ENCODE peak calls at places on chromosome 2, in seven cellular contexts. N is activated CD8-positive, alpha-beta memory T cell treated with anti-CD3 and anti-CD28 coated beads for 24 hours; T is HCT116; M is fibroblast of lung; E is HEK293T; H is GM03348; O is stimulated activated CD8-positive, alpha-beta memory T cell treated with anti-CD3 and anti-CD28 coated beads, Interleukin-15, amount 100 ng/mL, for 24 hours. B is an unnamed sample.

GRCh38 chr2:218019411-218020060 is 16.7 kb upstream of the TNS1 start:
- DNase-seq in N (no peak), T (no peak), M (no peak), E (no peak), H (no peak), O (no peak), B (no peak)

GRCh38 chr2:30691948-30692828 is 115.1 kb downstream of the CAPN13 start:
- DNase-seq in N (no peak), T (no peak), M (peak; percentile 50), E (no peak), H (peak; percentile 52), O (no peak), B (no peak)

GRCh38 chr2:124664363-124664762 is 639.3 kb downstream of the CNTNAP5 start:
- DNase-seq in N (no peak), T (no peak), M (no peak), E (no peak), H (no peak), O (no peak), B (no peak)

GRCh38 chr2:3434654-3435053 is 55.2 kb downstream of the TRAPPC12 start:
- DNase-seq in N (no peak), T (no peak), M (no peak), E (no peak), H (no peak), O (no peak), B (no peak)

GRCh38 chr2:45224321-45224995 is 215.2 kb upstream of the SIX2 start:
- DNase-seq in N (no peak), T (no peak), M (no peak), E (no peak), H (no peak), O (no peak), B (no peak)

GRCh38 chr2:178478102-178478441 is 328 bp downstream of the FKBP7 start:
- DNase-seq in N (no peak), T (no peak), M (peak; percentile 38), E (no peak), H (peak; percentile 25), O (no peak), B (no peak)

GRCh38 chr2:59701271-59701994 is 852.0 kb downstream of the BCL11A start:
- DNase-seq in N (no peak), T (no peak), M (no peak), E (no peak), H (no peak), O (no peak), B (no peak)

GRCh38 chr2:3160751-3161330 is 216.8 kb downstream of the EIPR1 start:
- DNase-seq in N (no peak), T (no peak), M (peak; percentile 21), E (no peak), H (no peak), O (no peak), B (no peak)

GRCh38 chr2:170566138-170566537 is 149.0 kb upstream of the SP5 start:
- DNase-seq in N (no peak), T (no peak), M (peak; percentile 28), E (no peak), H (no peak), O (no peak), B (no peak)

GRCh38 chr2:62297642-62298010 is 101.7 kb downstream of the B3GNT2 start:
- DNase-seq in N (no peak), T (no peak), M (no peak), E (no peak), H (no peak), O (no peak), B (no peak)

GRCh38 chr2:37855283-37856041 is 69.6 kb upstream of the RMDN2 start:
- DNase-seq in N (no peak), T (no peak), M (no peak), E (no peak), H (peak; percentile 35), O (no peak), B (no peak)

GRCh38 chr2:161061786-161062185 is 98.4 kb upstream of the TANK start:
- DNase-seq in N (no peak), T (no peak), M (no peak), E (no peak), H (no peak), O (no peak), B (no peak)

GRCh38 chr2:17104454-17104853 is 413.8 kb downstream of the RAD51AP2 start:
- DNase-seq in N (no peak), T (no peak), M (peak; percentile 43), E (no peak), H (peak; percentile 41), O (no peak), B (no peak)

GRCh38 chr2:102979429-102979828 is 217.6 kb downstream of the TMEM182 start:
- DNase-seq in N (no peak), T (no peak), M (no peak), E (no peak), H (no peak), O (no peak), B (no peak)

GRCh38 chr2:20186078-20186854 is 38.7 kb downstream of the SDC1 start:
- DNase-seq in N (no peak), T (no peak), M (no peak), E (no peak), H (no peak), O (no peak), B (no peak)

GRCh38 chr2:200104015-200104414 is 148.6 kb downstream of the MAIP1 start:
- DNase-seq in N (no peak), T (no peak), M (peak; percentile 48), E (no peak), H (no peak), O (no peak), B (no peak)

GRCh38 chr2:72150157-72150960 is 2.7 kb upstream of the CYP26B1 start:
- DNase-seq in N (peak; percentile 86), T (peak; percentile 63), M (peak; percentile 71), E (peak; percentile 83), H (peak; percentile 92), O (peak; percentile 35), B (peak; percentile 14)

GRCh38 chr2:138632066-138632465 is 130.5 kb downstream of the SPOPL start:
- DNase-seq in N (no peak), T (no peak), M (peak; percentile 74), E (no peak), H (peak; percentile 22), O (no peak), B (no peak)

GRCh38 chr2:97733341-97734035 is 20.1 kb downstream of the ZAP70 start:
- DNase-seq in N (no peak), T (no peak), M (no peak), E (no peak), H (no peak), O (no peak), B (no peak)

GRCh38 chr2:181517685-181518301 is 60.6 kb downstream of the ITGA4 start:
- DNase-seq in N (no peak), T (no peak), M (no peak), E (no peak), H (no peak), O (no peak), B (no peak)

GRCh38 chr2:206480161-206480560 is 36.8 kb downstream of the ADAM23 start:
- DNase-seq in N (no peak), T (no peak), M (no peak), E (peak; percentile 23), H (no peak), O (no peak), B (no peak)

GRCh38 chr2:219289537-219290361 is 10.6 kb downstream of the DNAJB2 start:
- DNase-seq in N (no peak), T (no peak), M (peak; percentile 97), E (no peak), H (peak; percentile 89), O (no peak), B (no peak)

GRCh38 chr2:191740016-191740419 is 62.1 kb downstream of the NABP1 start:
- DNase-seq in N (no peak), T (no peak), M (no peak), E (no peak), H (no peak), O (no peak), B (no peak)

GRCh38 chr2:144084114-144084661 is 435.7 kb downstream of the ZEB2 start:
- DNase-seq in N (no peak), T (no peak), M (peak; percentile 68), E (no peak), H (peak; percentile 42), O (no peak), B (no peak)

GRCh38 chr2:202494300-202494699 is 118.2 kb downstream of the BMPR2 start:
- DNase-seq in N (no peak), T (no peak), M (peak; percentile 92), E (peak; percentile 23), H (peak; percentile 70), O (no peak), B (peak; percentile 5)

GRCh38 chr2:217919781-217920351 is 82.9 kb downstream of the TNS1 start:
- DNase-seq in N (no peak), T (no peak), M (peak; percentile 75), E (no peak), H (peak; percentile 79), O (no peak), B (no peak)

GRCh38 chr2:72006188-72006736 is 141.4 kb downstream of the CYP26B1 start:
- DNase-seq in N (peak; percentile 33), T (no peak), M (no peak), E (no peak), H (no peak), O (no peak), B (no peak)

GRCh38 chr2:42645551-42645950 is 77.1 kb downstream of the MTA3 start:
- DNase-seq in N (no peak), T (no peak), M (no peak), E (no peak), H (no peak), O (no peak), B (no peak)

GRCh38 chr2:235274010-235274409 is 219.8 kb upstream of the AGAP1 start:
- DNase-seq in N (no peak), T (no peak), M (no peak), E (no peak), H (no peak), O (no peak), B (no peak)

GRCh38 chr2:157056200-157056676 is 201.3 kb upstream of the GALNT5 start:
- DNase-seq in N (no peak), T (peak; percentile 56), M (peak; percentile 96), E (no peak), H (peak; percentile 40), O (no peak), B (no peak)

GRCh38 chr2:162297925-162298552 is 20.4 kb downstream of the IFIH1 start:
- DNase-seq in N (no peak), T (peak; percentile 73), M (peak; percentile 85), E (peak; percentile 35), H (peak; percentile 47), O (no peak), B (peak; percentile 16)

GRCh38 chr2:26752636-26753035 is 11.4 kb upstream of the SLC35F6 start:
- DNase-seq in N (no peak), T (no peak), M (no peak), E (no peak), H (no peak), O (no peak), B (no peak)